ENCODE peak calls at places on chromosomes 11 and 22, in seven cellular contexts. I is heart left ventricle; Z is right lobe of liver; X is CD8-positive, alpha-beta T cell; M is right cardiac atrium; G is pancreas; W is naive thymus-derived CD4-positive, alpha-beta T cell. K is an unnamed sample.

GRCh38 chr22:19149047-19149883 is 827 bp downstream of the GSC2 start:
- ATAC-seq in I (no peak), Z (no peak), X (peak; percentile 14), M (no peak), G (no peak), W (peak; percentile 24), K (no peak)

GRCh38 chr11:112212290-112212689 is 13.9 kb upstream of the PTS start:
- ATAC-seq in I (no peak), Z (no peak), X (no peak), M (no peak), G (no peak), W (no peak), K (no peak)

GRCh38 chr11:9060700-9061111 is 30.7 kb downstream of the SCUBE2 start:
- ATAC-seq in I (no peak), Z (peak; percentile 49), X (no peak), M (no peak), G (no peak), W (peak; percentile 66), K (no peak)

GRCh38 chr11:128884703-128885338 is 6.3 kb upstream of the KCNJ5 start:
- ATAC-seq in I (peak; percentile 55), Z (peak; percentile 98), X (peak; percentile 55), M (peak; percentile 77), G (peak; percentile 78), W (peak; percentile 79), K (peak; percentile 64)

GRCh38 chr11:130068546-130068985 is 1.1 kb upstream of the APLP2 start:
- ATAC-seq in I (no peak), Z (peak; percentile 9), X (no peak), M (peak; percentile 3), G (no peak), W (no peak), K (no peak)

GRCh38 chr11:68215524-68216170 is 2.6 kb upstream of the KMT5B start:
- ATAC-seq in I (no peak), Z (no peak), X (no peak), M (no peak), G (no peak), W (no peak), K (no peak)

GRCh38 chr11:120142072-120142423 is 4.1 kb upstream of the TRIM29 start:
- ATAC-seq in I (no peak), Z (no peak), X (no peak), M (no peak), G (no peak), W (no peak), K (no peak)

GRCh38 chr11:63897459-63898156 is 19.4 kb downstream of the RCOR2 start:
- ATAC-seq in I (no peak), Z (no peak), X (no peak), M (peak; percentile 30), G (no peak), W (no peak), K (no peak)

GRCh38 chr11:10878408-10879214 is 20.8 kb upstream of the ZBED5 start:
- ATAC-seq in I (no peak), Z (peak; percentile 78), X (peak; percentile 75), M (no peak), G (peak; percentile 72), W (peak; percentile 89), K (peak; percentile 51)

GRCh38 chr11:97703815-97704214 is 1314.0 kb downstream of the JRKL start:
- ATAC-seq in I (no peak), Z (no peak), X (no peak), M (no peak), G (no peak), W (no peak), K (no peak)

GRCh38 chr11:97279341-97279740 is 889.5 kb downstream of the JRKL start:
- ATAC-seq in I (peak; percentile 55), Z (no peak), X (no peak), M (no peak), G (no peak), W (no peak), K (no peak)

GRCh38 chr22:21702094-21702493 is 33.5 kb downstream of the YPEL1 start:
- ATAC-seq in I (no peak), Z (no peak), X (no peak), M (no peak), G (peak; percentile 14), W (no peak), K (no peak)

GRCh38 chr11:70662691-70663098 is 264.4 kb downstream of the CTTN start:
- ATAC-seq in I (no peak), Z (no peak), X (no peak), M (no peak), G (no peak), W (no peak), K (no peak)

GRCh38 chr11:33062137-33062536 is 22.8 kb downstream of the TCP11L1 start:
- ATAC-seq in I (no peak), Z (no peak), X (no peak), M (no peak), G (no peak), W (no peak), K (no peak)
- H3K9me3 ChIP-seq in I (no peaks in the 10 kb centered on the region), Z (no peaks in the 10 kb centered on the region), X (no peaks in the 10 kb centered on the region), M (no peaks in the 10 kb centered on the region), G (no peaks in the 10 kb centered on the region), W (no peaks in the 10 kb centered on the region), K (no peaks in the 10 kb centered on the region)

GRCh38 chr11:102158151-102158734 is 48.0 kb downstream of the YAP1 start:
- ATAC-seq in I (no peak), Z (no peak), X (no peak), M (no peak), G (no peak), W (no peak), K (no peak)
- H3K27ac ChIP-seq in I (no peak overlapping the region), Z (no peak overlapping the region), X (no peak overlapping the region), M (peak overlapping the region; percentile 45), G (no peak overlapping the region), W (no peak overlapping the region), K (peak overlapping the region; percentile 1)

DNA sequence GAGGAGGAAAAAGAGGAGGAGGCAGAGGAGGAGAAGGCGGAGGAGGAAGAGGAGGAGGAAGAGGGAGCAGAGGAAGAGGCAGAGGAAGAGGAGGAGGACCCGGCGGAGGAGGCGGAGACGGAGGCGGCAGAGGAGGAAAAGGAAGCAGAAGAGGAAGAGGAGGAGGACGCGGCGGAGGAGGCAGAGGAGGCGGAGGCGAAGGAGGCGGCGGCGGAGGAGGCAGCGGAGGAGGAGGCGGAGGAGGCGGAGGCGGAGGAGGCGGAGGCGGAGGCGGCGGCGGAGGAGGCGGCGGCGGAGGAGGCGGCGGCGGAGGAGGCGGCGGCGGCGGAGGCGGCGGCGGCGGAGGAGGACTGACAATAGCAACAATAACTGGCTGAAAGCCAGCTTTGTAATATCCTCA is 616.6 kb downstream of the TBC1D22A start:
- ATAC-seq in I (no peak), Z (no peak), X (no peak), M (no peak), G (no peak), W (no peak), K (no peak)
- H3K9me3 ChIP-seq in I (no peaks in the 10 kb centered on the region), Z (no peaks in the 10 kb centered on the region), X (no peaks in the 10 kb centered on the region), M (no peaks in the 10 kb centered on the region), G (no peaks in the 10 kb centered on the region), W (no peaks in the 10 kb centered on the region), K (no peaks in the 10 kb centered on the region)

DNA sequence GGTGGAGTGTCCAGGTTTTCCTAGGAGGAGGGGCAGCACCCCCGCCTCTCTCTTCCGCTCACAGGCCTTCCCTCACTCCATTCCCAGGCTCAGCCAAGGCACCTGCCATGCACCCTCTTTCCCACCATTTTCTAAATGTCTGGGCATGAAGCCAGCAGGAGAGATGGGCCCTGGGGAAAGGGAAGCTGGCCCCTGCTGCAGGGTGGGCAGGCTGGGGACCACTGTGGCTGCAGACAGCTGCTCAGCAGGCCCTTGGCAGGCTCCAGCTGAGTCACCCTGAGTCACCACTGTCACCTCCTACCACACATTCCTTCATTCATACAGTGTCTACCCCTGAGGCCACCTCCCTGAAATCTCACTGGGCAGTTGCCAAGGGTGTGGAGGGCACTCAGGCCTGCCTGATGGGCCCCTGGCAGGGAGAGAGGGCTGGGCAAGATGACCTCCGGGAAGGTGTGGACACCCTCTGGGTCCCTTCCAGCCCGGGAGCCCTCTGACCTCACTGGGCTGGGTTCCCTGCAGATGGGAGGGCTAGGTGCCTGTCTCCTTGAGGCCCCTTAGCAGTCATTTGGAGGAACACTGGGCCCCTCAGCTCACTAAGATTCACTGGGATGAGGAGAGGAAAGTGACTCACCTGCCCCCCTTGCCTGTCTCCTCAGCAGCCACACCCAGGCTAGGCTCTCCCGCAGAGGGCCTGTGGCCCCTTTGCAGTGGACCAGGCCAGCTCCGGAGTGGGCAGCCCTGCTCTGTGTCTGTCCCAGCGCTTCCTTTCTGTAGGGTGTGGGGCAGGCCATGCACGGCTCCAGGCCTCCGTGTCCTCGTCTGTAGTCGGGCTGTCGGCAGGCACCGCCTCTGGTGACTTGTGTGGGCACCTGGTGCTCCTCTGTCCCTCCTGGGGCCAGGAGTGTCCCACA is 7.8 kb downstream of the MYEOV start:
- ATAC-seq in I (no peak), Z (peak; percentile 27), X (no peak), M (peak; percentile 7), G (peak; percentile 18), W (no peak), K (no peak)
- H3K27ac ChIP-seq in I (no peak overlapping the region), Z (no peak overlapping the region), X (no peak overlapping the region), M (no peak overlapping the region), G (no peak overlapping the region), W (no peak overlapping the region), K (no peak overlapping the region)

DNA sequence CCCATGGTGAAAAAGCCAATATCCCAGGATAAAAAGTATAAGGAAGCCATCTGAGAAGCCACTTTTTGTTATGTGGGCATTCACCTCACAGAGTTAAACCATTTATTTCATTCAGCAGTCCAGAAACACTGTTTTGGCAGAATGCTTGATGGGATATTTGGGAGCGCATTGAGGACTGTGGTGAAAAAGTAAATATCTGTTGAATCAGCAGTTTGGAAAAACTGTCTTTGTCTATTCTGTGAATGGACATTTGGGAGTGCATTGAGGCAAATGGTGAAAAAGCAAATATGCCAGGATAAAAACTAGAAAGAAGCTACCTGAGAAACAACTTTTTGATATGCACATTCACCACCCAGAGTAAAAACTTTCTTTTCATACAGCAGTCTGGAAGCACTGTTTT is 276.2 kb upstream of the TRIM48 start:
- ATAC-seq in I (no peak), Z (no peak), X (no peak), M (no peak), G (no peak), W (no peak), K (no peak)
- H3K9me3 ChIP-seq in I (peaks cover 34% of the 10 kb centered on the region), Z (no peaks in the 10 kb centered on the region), X (no peaks in the 10 kb centered on the region), M (no peaks in the 10 kb centered on the region), G (no peaks in the 10 kb centered on the region), W (no peaks in the 10 kb centered on the region), K (no peaks in the 10 kb centered on the region)

GRCh38 chr11:126352934-126353801 is 2.3 kb upstream of the ST3GAL4 start:
- ATAC-seq in I (no peak), Z (no peak), X (no peak), M (no peak), G (no peak), W (peak; percentile 26), K (no peak)

GRCh38 chr11:126354631-126355323 is 709 bp upstream of the ST3GAL4 start:
- ATAC-seq in I (no peak), Z (no peak), X (peak; percentile 11), M (no peak), G (no peak), W (peak; percentile 2), K (peak; percentile 0)

GRCh38 chr11:126350811-126351210 is 4.7 kb upstream of the ST3GAL4 start:
- ATAC-seq in I (no peak), Z (no peak), X (no peak), M (no peak), G (no peak), W (no peak), K (no peak)

GRCh38 chr11:126348806-126349582 is 6.5 kb upstream of the ST3GAL4 start:
- ATAC-seq in I (peak; percentile 73), Z (peak; percentile 7), X (no peak), M (peak; percentile 40), G (no peak), W (no peak), K (peak; percentile 59)

GRCh38 chr11:126352163-126352562 is 3.3 kb upstream of the ST3GAL4 start:
- ATAC-seq in I (no peak), Z (no peak), X (no peak), M (no peak), G (no peak), W (no peak), K (no peak)
- H3K27ac ChIP-seq in I (peak overlapping the region; percentile 2), Z (no peak overlapping the region), X (no peak overlapping the region), M (peak overlapping the region; percentile 35), G (no peak overlapping the region), W (no peak overlapping the region), K (peak overlapping the region; percentile 69)